ENCODE peak calls at places on chromosomes 5 and 9, in ten cellular contexts. One of them, this sample, is unnamed.

GRCh38 chr5:152246401-152246800 is 158.7 kb downstream of the NMUR2 start:
- DNase-seq in Peyer's patch: no peak
- DNase-seq in mesothelial cell of epicardium: peak; percentile 52
- DNase-seq in H1: no peak
- DNase-seq in NB4: peak; percentile 31
- DNase-seq in astrocyte of the spinal cord: peak; percentile 1
- DNase-seq in progenitor cell of endocrine pancreas: peak; percentile 59
- DNase-seq in HFFc6: no peak
- DNase-seq in PC-3: peak; percentile 81
- DNase-seq in AG10803: no peak
- DNase-seq in this sample: no peak

GRCh38 chr5:65100846-65101678 is 332.3 kb downstream of the CWC27 start:
- DNase-seq in progenitor cell of endocrine pancreas: peak; percentile 35
- DNase-seq in H1: peak; percentile 29
- DNase-seq in Peyer's patch: no peak
- DNase-seq in astrocyte of the spinal cord: peak; percentile 84
- DNase-seq in NB4: peak; percentile 48
- DNase-seq in PC-3: peak; percentile 61
- DNase-seq in mesothelial cell of epicardium: no peak
- DNase-seq in AG10803: peak; percentile 80
- DNase-seq in HFFc6: peak; percentile 67
- DNase-seq in this sample: no peak

GRCh38 chr5:102049517-102049916 is 246.6 kb downstream of the SLCO4C1 start:
- DNase-seq in H1: no peak
- DNase-seq in AG10803: no peak
- DNase-seq in Peyer's patch: no peak
- DNase-seq in NB4: peak; percentile 1
- DNase-seq in HFFc6: no peak
- DNase-seq in PC-3: no peak
- DNase-seq in progenitor cell of endocrine pancreas: no peak
- DNase-seq in astrocyte of the spinal cord: no peak
- DNase-seq in mesothelial cell of epicardium: no peak
- DNase-seq in this sample: no peak

GRCh38 chr5:180910735-180911134 is 11.8 kb downstream of the BTNL8 start:
- DNase-seq in astrocyte of the spinal cord: no peak
- DNase-seq in progenitor cell of endocrine pancreas: no peak
- DNase-seq in H1: no peak
- DNase-seq in mesothelial cell of epicardium: no peak
- DNase-seq in AG10803: no peak
- DNase-seq in Peyer's patch: no peak
- DNase-seq in HFFc6: no peak
- DNase-seq in NB4: no peak
- DNase-seq in PC-3: peak; percentile 36
- DNase-seq in this sample: no peak

GRCh38 chr5:130331332-130331731 is 427.1 kb downstream of the CHSY3 start:
- DNase-seq in PC-3: no peak
- DNase-seq in HFFc6: no peak
- DNase-seq in mesothelial cell of epicardium: no peak
- DNase-seq in NB4: no peak
- DNase-seq in astrocyte of the spinal cord: no peak
- DNase-seq in Peyer's patch: no peak
- DNase-seq in AG10803: no peak
- DNase-seq in H1: no peak
- DNase-seq in progenitor cell of endocrine pancreas: no peak
- DNase-seq in this sample: no peak

GRCh38 chr9:33318225-33318624 is 27.9 kb downstream of the NFX1 start:
- DNase-seq in astrocyte of the spinal cord: no peak
- DNase-seq in AG10803: no peak
- DNase-seq in NB4: no peak
- DNase-seq in progenitor cell of endocrine pancreas: no peak
- DNase-seq in H1: no peak
- DNase-seq in mesothelial cell of epicardium: no peak
- DNase-seq in Peyer's patch: no peak
- DNase-seq in HFFc6: no peak
- DNase-seq in PC-3: no peak
- DNase-seq in this sample: no peak

GRCh38 chr9:22124263-22125011 is 115.3 kb upstream of the CDKN2B start:
- DNase-seq in AG10803: no peak
- DNase-seq in mesothelial cell of epicardium: no peak
- DNase-seq in Peyer's patch: no peak
- DNase-seq in PC-3: peak; percentile 73
- DNase-seq in H1: no peak
- DNase-seq in HFFc6: no peak
- DNase-seq in NB4: no peak
- DNase-seq in progenitor cell of endocrine pancreas: no peak
- DNase-seq in astrocyte of the spinal cord: no peak
- DNase-seq in this sample: no peak

GRCh38 chr9:112556497-112557085 is 70.0 kb downstream of the KIAA1958 start:
- DNase-seq in Peyer's patch: no peak
- DNase-seq in astrocyte of the spinal cord: peak; percentile 45
- DNase-seq in PC-3: peak; percentile 74
- DNase-seq in HFFc6: peak; percentile 91
- DNase-seq in H1: no peak
- DNase-seq in AG10803: peak; percentile 78
- DNase-seq in NB4: no peak
- DNase-seq in progenitor cell of endocrine pancreas: no peak
- DNase-seq in mesothelial cell of epicardium: no peak
- DNase-seq in this sample: no peak

GRCh38 chr5:72378636-72379289 is 58.6 kb downstream of the PTCD2 start:
- DNase-seq in HFFc6: peak; percentile 81
- DNase-seq in astrocyte of the spinal cord: peak; percentile 87
- DNase-seq in NB4: no peak
- DNase-seq in Peyer's patch: no peak
- DNase-seq in mesothelial cell of epicardium: no peak
- DNase-seq in AG10803: peak; percentile 79
- DNase-seq in PC-3: peak; percentile 91
- DNase-seq in progenitor cell of endocrine pancreas: no peak
- DNase-seq in H1: no peak
- DNase-seq in this sample: no peak

GRCh38 chr9:68705636-68706578 is 867 bp downstream of the PIP5K1B start:
- DNase-seq in H1: no peak
- DNase-seq in PC-3: no peak
- DNase-seq in progenitor cell of endocrine pancreas: peak; percentile 17
- DNase-seq in NB4: peak; percentile 45
- DNase-seq in astrocyte of the spinal cord: no peak
- DNase-seq in HFFc6: no peak
- DNase-seq in AG10803: no peak
- DNase-seq in mesothelial cell of epicardium: peak; percentile 47
- DNase-seq in Peyer's patch: peak; percentile 76
- DNase-seq in this sample: peak; percentile 49
- TF ChIP-seq CTCF in H1: no peak
- TF ChIP-seq CTCF in PC-3: no peak
- TF ChIP-seq CTCF in progenitor cell of endocrine pancreas: no peak
- TF ChIP-seq CTCF in NB4: no peak
- TF ChIP-seq CTCF in astrocyte of the spinal cord: no peak
- TF ChIP-seq CTCF in HFFc6: no peak
- TF ChIP-seq CTCF in AG10803: no peak
- TF ChIP-seq CTCF in mesothelial cell of epicardium: no peak
- TF ChIP-seq CTCF in Peyer's patch: no peak
- TF ChIP-seq CTCF in this sample: no peak

GRCh38 chr9:20941177-20941690 is 90.2 kb downstream of the HACD4 start:
- DNase-seq in NB4: peak; percentile 85
- DNase-seq in mesothelial cell of epicardium: peak; percentile 41
- DNase-seq in HFFc6: peak; percentile 54
- DNase-seq in progenitor cell of endocrine pancreas: peak; percentile 43
- DNase-seq in astrocyte of the spinal cord: peak; percentile 73
- DNase-seq in PC-3: peak; percentile 79
- DNase-seq in AG10803: peak; percentile 59
- DNase-seq in Peyer's patch: no peak
- DNase-seq in H1: peak; percentile 29
- DNase-seq in this sample: no peak
- TF ChIP-seq CTCF in NB4: peak; percentile 98
- TF ChIP-seq CTCF in mesothelial cell of epicardium: peak; percentile 73
- TF ChIP-seq CTCF in HFFc6: peak; percentile 95
- TF ChIP-seq CTCF in progenitor cell of endocrine pancreas: peak; percentile 94
- TF ChIP-seq CTCF in astrocyte of the spinal cord: peak; percentile 77
- TF ChIP-seq CTCF in PC-3: peak; percentile 82
- TF ChIP-seq CTCF in AG10803: peak; percentile 93
- TF ChIP-seq CTCF in Peyer's patch: peak; percentile 51
- TF ChIP-seq CTCF in H1: peak; percentile 91
- TF ChIP-seq CTCF in this sample: peak; percentile 90

GRCh38 chr5:16410338-16410737 is 55.3 kb downstream of the ZNF622 start:
- DNase-seq in H1: no peak
- DNase-seq in HFFc6: no peak
- DNase-seq in AG10803: no peak
- DNase-seq in astrocyte of the spinal cord: no peak
- DNase-seq in progenitor cell of endocrine pancreas: no peak
- DNase-seq in NB4: no peak
- DNase-seq in PC-3: no peak
- DNase-seq in Peyer's patch: no peak
- DNase-seq in mesothelial cell of epicardium: no peak
- DNase-seq in this sample: no peak
- TF ChIP-seq CTCF in H1: no peak
- TF ChIP-seq CTCF in HFFc6: no peak
- TF ChIP-seq CTCF in AG10803: no peak
- TF ChIP-seq CTCF in astrocyte of the spinal cord: no peak
- TF ChIP-seq CTCF in progenitor cell of endocrine pancreas: no peak
- TF ChIP-seq CTCF in NB4: no peak
- TF ChIP-seq CTCF in PC-3: no peak
- TF ChIP-seq CTCF in Peyer's patch: no peak
- TF ChIP-seq CTCF in mesothelial cell of epicardium: no peak
- TF ChIP-seq CTCF in this sample: no peak

GRCh38 chr5:112238473-112238872 is 180.6 kb downstream of the EPB41L4A start:
- DNase-seq in H1: no peak
- DNase-seq in progenitor cell of endocrine pancreas: no peak
- DNase-seq in Peyer's patch: no peak
- DNase-seq in mesothelial cell of epicardium: no peak
- DNase-seq in astrocyte of the spinal cord: no peak
- DNase-seq in AG10803: no peak
- DNase-seq in PC-3: no peak
- DNase-seq in HFFc6: no peak
- DNase-seq in NB4: peak; percentile 8
- DNase-seq in this sample: no peak
- TF ChIP-seq CTCF in H1: no peak
- TF ChIP-seq CTCF in progenitor cell of endocrine pancreas: no peak
- TF ChIP-seq CTCF in Peyer's patch: no peak
- TF ChIP-seq CTCF in mesothelial cell of epicardium: no peak
- TF ChIP-seq CTCF in astrocyte of the spinal cord: no peak
- TF ChIP-seq CTCF in AG10803: no peak
- TF ChIP-seq CTCF in PC-3: no peak
- TF ChIP-seq CTCF in HFFc6: no peak
- TF ChIP-seq CTCF in NB4: no peak
- TF ChIP-seq CTCF in this sample: no peak

DNA sequence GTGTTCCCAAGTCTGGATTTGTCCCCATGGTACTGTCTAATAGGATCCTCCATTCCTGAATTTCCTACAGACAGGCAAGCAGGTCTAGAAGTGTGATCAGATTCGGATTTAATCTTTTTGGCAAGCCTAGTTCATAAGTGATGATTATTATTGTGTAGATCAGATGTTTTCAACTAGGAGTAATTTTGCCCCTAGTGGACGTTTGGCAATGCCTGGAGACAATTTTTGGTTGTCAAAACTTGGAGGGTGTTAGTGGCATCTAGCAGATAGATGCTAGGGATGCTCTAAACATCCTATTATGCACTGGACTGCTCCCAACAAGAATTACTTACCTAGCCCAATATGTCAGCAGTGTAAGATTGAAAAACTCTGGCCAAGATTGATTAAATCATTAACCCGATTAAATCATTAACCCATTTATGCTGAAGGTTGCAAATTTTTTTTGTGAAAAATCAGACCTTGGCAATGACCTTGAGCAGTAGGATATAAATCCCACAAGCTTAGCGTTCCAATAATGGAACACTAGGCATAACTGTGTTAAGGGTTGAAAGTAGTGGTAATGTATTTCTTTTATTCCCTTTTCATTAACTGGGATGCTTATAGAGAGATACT is 28.2 kb downstream of the TCERG1 start:
- DNase-seq in PC-3: peak; percentile 37
- DNase-seq in Peyer's patch: no peak
- DNase-seq in HFFc6: no peak
- DNase-seq in astrocyte of the spinal cord: no peak
- DNase-seq in AG10803: no peak
- DNase-seq in H1: no peak
- DNase-seq in progenitor cell of endocrine pancreas: no peak
- DNase-seq in mesothelial cell of epicardium: no peak
- DNase-seq in NB4: no peak
- DNase-seq in this sample: no peak
- TF ChIP-seq CTCF in PC-3: peak; percentile 67
- TF ChIP-seq CTCF in Peyer's patch: no peak
- TF ChIP-seq CTCF in HFFc6: peak; percentile 72
- TF ChIP-seq CTCF in astrocyte of the spinal cord: peak; percentile 31
- TF ChIP-seq CTCF in AG10803: peak; percentile 23
- TF ChIP-seq CTCF in H1: no peak
- TF ChIP-seq CTCF in progenitor cell of endocrine pancreas: peak; percentile 22
- TF ChIP-seq CTCF in mesothelial cell of epicardium: peak; percentile 43
- TF ChIP-seq CTCF in NB4: no peak
- TF ChIP-seq CTCF in this sample: no peak

GRCh38 chr9:101791938-101792337 is 53.5 kb upstream of the GRIN3A start:
- DNase-seq in NB4: peak; percentile 61
- DNase-seq in H1: peak; percentile 21
- DNase-seq in PC-3: peak; percentile 39
- DNase-seq in progenitor cell of endocrine pancreas: peak; percentile 55
- DNase-seq in AG10803: no peak
- DNase-seq in astrocyte of the spinal cord: peak; percentile 1
- DNase-seq in Peyer's patch: no peak
- DNase-seq in HFFc6: no peak
- DNase-seq in mesothelial cell of epicardium: peak; percentile 67
- DNase-seq in this sample: no peak
- TF ChIP-seq CTCF in NB4: peak; percentile 44
- TF ChIP-seq CTCF in H1: peak; percentile 88
- TF ChIP-seq CTCF in PC-3: peak; percentile 54
- TF ChIP-seq CTCF in progenitor cell of endocrine pancreas: peak; percentile 82
- TF ChIP-seq CTCF in AG10803: peak; percentile 29
- TF ChIP-seq CTCF in astrocyte of the spinal cord: peak; percentile 33
- TF ChIP-seq CTCF in Peyer's patch: no peak
- TF ChIP-seq CTCF in HFFc6: peak; percentile 12
- TF ChIP-seq CTCF in mesothelial cell of epicardium: no peak
- TF ChIP-seq CTCF in this sample: no peak

DNA sequence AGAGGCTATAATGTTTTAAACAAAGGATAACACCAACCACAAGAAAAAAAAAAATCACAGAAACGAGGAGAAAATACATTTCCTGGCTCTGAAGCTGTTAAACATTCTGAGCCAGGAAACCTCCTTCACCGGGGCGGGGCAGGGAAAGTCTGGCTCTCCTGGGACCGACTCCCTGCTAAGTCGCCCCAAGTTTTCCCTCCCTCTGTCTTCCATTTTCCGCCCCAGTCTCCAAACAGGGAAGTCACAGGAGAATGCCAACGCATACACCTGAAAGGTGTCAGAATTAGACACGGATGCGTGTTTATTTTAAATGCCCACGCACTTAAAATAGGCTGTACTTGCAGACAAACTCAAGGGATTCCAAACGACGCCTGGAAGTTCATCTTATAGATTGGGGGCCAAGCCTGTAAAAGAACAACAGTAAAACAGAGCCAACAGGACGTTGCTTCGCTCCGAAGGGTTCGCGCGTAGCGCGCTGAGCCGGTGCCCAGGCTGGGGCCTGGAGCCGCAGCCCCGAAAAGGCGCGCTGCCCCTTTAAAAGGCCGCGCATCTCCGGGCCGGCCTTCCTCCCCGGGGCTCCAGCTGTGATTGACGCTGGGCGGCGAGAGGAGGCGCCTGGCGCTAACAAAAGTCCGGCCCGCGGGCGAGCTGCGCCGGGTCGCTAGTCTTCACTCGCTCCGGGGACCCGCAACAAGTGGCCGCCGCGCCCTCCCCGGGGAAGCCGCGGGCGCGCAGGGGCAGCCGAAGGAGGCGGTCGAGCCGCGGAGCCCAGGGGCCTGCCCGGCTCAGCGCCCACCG is at the start of gene FBXL7:
- DNase-seq in AG10803: peak; percentile 77
- DNase-seq in NB4: no peak
- DNase-seq in mesothelial cell of epicardium: peak; percentile 76
- DNase-seq in astrocyte of the spinal cord: peak; percentile 85
- DNase-seq in H1: peak; percentile 58
- DNase-seq in HFFc6: peak; percentile 69
- DNase-seq in PC-3: peak; percentile 43
- DNase-seq in progenitor cell of endocrine pancreas: peak; percentile 66
- DNase-seq in Peyer's patch: peak; percentile 61
- DNase-seq in this sample: no peak
- TF ChIP-seq CTCF in AG10803: peak; percentile 20
- TF ChIP-seq CTCF in NB4: no peak
- TF ChIP-seq CTCF in mesothelial cell of epicardium: no peak
- TF ChIP-seq CTCF in astrocyte of the spinal cord: peak; percentile 19
- TF ChIP-seq CTCF in H1: no peak
- TF ChIP-seq CTCF in HFFc6: peak; percentile 51
- TF ChIP-seq CTCF in PC-3: no peak
- TF ChIP-seq CTCF in progenitor cell of endocrine pancreas: no peak
- TF ChIP-seq CTCF in Peyer's patch: no peak
- TF ChIP-seq CTCF in this sample: no peak